ENCODE peak calls at places on chromosomes 6 and 20, in six cellular contexts. One of them, this sample, is unnamed.

GRCh38 chr6:100506651-100507050 is 41.9 kb upstream of the SIM1 start:
- DNase-seq in HCT116: no peak
- DNase-seq in endothelial cell of umbilical vein: peak
- DNase-seq in transverse colon: no peak
- DNase-seq in sigmoid colon: no peak
- DNase-seq in breast epithelium: no peak
- DNase-seq in this sample: no peak

GRCh38 chr20:6595704-6596103 is 171.8 kb upstream of the BMP2 start:
- DNase-seq in transverse colon: no peak
- DNase-seq in breast epithelium: no peak
- DNase-seq in endothelial cell of umbilical vein: peak
- DNase-seq in sigmoid colon: no peak
- DNase-seq in HCT116: no peak
- DNase-seq in this sample: no peak

GRCh38 chr20:10679269-10679668 is 5.5 kb upstream of the JAG1 start:
- DNase-seq in sigmoid colon: no peak
- DNase-seq in endothelial cell of umbilical vein: peak
- DNase-seq in HCT116: no peak
- DNase-seq in breast epithelium: no peak
- DNase-seq in transverse colon: no peak
- DNase-seq in this sample: no peak

GRCh38 chr6:124961784-124962611 is at the start of gene RNF217:
- DNase-seq in endothelial cell of umbilical vein: peak
- DNase-seq in transverse colon: peak
- DNase-seq in sigmoid colon: peak
- DNase-seq in breast epithelium: peak
- DNase-seq in HCT116: no peak
- DNase-seq in this sample: peak

GRCh38 chr20:37095108-37095608 is 639 bp downstream of the RBL1 start:
- DNase-seq in breast epithelium: no peak
- DNase-seq in HCT116: no peak
- DNase-seq in sigmoid colon: no peak
- DNase-seq in transverse colon: peak
- DNase-seq in endothelial cell of umbilical vein: no peak
- DNase-seq in this sample: no peak

GRCh38 chr6:69693749-69694148 is 103.1 kb downstream of the LMBRD1 start:
- DNase-seq in endothelial cell of umbilical vein: no peak
- DNase-seq in breast epithelium: no peak
- DNase-seq in sigmoid colon: no peak
- DNase-seq in transverse colon: no peak
- DNase-seq in HCT116: no peak
- DNase-seq in this sample: no peak

GRCh38 chr20:51563597-51564332 is 21.2 kb upstream of the NFATC2 start:
- DNase-seq in transverse colon: peak
- DNase-seq in breast epithelium: no peak
- DNase-seq in endothelial cell of umbilical vein: peak
- DNase-seq in HCT116: peak
- DNase-seq in sigmoid colon: peak
- DNase-seq in this sample: peak

GRCh38 chr20:51452091-51452613 is 90.4 kb downstream of the NFATC2 start:
- DNase-seq in transverse colon: no peak
- DNase-seq in sigmoid colon: no peak
- DNase-seq in HCT116: no peak
- DNase-seq in breast epithelium: no peak
- DNase-seq in endothelial cell of umbilical vein: no peak
- DNase-seq in this sample: no peak

DNA sequence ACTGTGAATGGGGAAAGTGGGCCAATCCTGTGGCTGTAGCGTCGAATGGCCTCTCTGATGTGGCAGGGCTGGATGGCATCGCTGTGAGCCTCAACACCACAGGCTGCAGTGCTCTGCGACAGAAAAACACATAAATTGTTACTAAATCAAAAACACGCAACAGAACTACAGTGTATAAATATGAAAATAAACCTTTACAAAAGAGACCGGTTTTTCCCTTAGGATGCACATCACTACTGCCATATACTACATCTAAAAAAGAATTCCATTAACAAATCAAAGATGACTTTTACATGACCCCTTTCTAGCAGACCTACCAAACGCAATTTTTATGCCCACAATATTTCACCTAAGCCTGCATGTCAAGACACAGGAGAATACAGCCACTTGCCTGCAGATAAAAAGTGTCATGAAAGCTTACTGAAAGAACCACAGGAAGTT is 395.5 kb upstream of the RUNX2 start:
- DNase-seq in transverse colon: no peak
- DNase-seq in breast epithelium: no peak
- DNase-seq in endothelial cell of umbilical vein: no peak
- DNase-seq in HCT116: no peak
- DNase-seq in sigmoid colon: no peak
- DNase-seq in this sample: no peak
- TF ChIP-seq POLR2A in transverse colon: no peak
- TF ChIP-seq POLR2A in breast epithelium: no peak
- TF ChIP-seq POLR2A in endothelial cell of umbilical vein: no peak
- TF ChIP-seq POLR2A in HCT116: no peak
- TF ChIP-seq POLR2A in sigmoid colon: no peak
- TF ChIP-seq POLR2A in this sample: no peak

DNA sequence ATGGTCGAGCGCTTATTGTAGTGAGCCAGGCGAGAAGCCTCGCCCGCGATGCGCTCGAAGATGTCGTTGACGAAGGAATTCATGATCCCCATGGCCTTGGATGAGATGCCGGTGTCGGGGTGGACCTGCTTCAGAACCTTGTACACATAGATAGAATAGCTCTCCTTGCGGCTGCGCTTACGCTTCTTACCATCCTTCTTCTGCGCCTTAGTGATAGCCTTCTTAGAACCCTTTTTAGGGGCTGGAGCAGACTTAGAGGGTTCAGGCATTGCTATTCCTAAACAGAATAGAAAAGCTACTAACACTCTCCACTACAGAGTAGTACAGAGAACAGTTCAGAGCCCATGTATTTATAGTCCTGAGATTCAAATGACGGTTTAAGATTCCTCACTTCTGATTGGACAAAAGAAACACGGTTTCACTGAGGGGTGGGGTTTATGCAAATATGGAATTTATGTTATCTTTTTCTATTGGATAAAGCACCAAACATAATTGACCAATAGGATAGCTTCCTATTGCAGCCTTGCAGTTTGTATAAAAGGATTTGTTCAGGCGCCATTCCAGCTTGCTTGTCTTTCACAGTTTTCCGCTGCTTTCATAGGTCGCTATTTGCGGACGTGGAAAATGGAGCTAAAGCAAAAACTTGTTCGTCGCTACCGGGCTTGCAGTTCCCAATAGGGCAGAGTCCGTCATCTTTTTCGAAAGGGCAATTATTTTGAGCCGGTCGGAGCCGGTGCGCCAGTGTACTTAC is 43.7 kb upstream of the HFE start:
- DNase-seq in HCT116: no peak
- DNase-seq in breast epithelium: peak
- DNase-seq in endothelial cell of umbilical vein: peak
- DNase-seq in sigmoid colon: peak
- DNase-seq in transverse colon: peak
- DNase-seq in this sample: peak
- H3K4me3 ChIP-seq in HCT116: no peak
- H3K4me3 ChIP-seq in breast epithelium: peak
- H3K4me3 ChIP-seq in endothelial cell of umbilical vein: peak
- H3K4me3 ChIP-seq in sigmoid colon: peak
- H3K4me3 ChIP-seq in transverse colon: peak
- H3K4me3 ChIP-seq in this sample: peak

GRCh38 chr6:161434331-161434730 is 160.5 kb upstream of the AGPAT4 start:
- DNase-seq in sigmoid colon: no peak
- DNase-seq in endothelial cell of umbilical vein: no peak
- DNase-seq in HCT116: no peak
- DNase-seq in transverse colon: no peak
- DNase-seq in breast epithelium: no peak
- DNase-seq in this sample: no peak

GRCh38 chr6:161432546-161432945 is 158.7 kb upstream of the AGPAT4 start:
- DNase-seq in endothelial cell of umbilical vein: no peak
- DNase-seq in sigmoid colon: no peak
- DNase-seq in transverse colon: no peak
- DNase-seq in HCT116: no peak
- DNase-seq in breast epithelium: no peak
- DNase-seq in this sample: no peak

GRCh38 chr6:161436106-161436876 is 162.4 kb upstream of the AGPAT4 start:
- DNase-seq in transverse colon: no peak
- DNase-seq in endothelial cell of umbilical vein: no peak
- DNase-seq in breast epithelium: no peak
- DNase-seq in HCT116: no peak
- DNase-seq in sigmoid colon: no peak
- DNase-seq in this sample: no peak

GRCh38 chr6:161435426-161436065 is 161.7 kb upstream of the AGPAT4 start:
- DNase-seq in sigmoid colon: no peak
- DNase-seq in endothelial cell of umbilical vein: no peak
- DNase-seq in HCT116: no peak
- DNase-seq in breast epithelium: no peak
- DNase-seq in transverse colon: no peak
- DNase-seq in this sample: no peak

DNA sequence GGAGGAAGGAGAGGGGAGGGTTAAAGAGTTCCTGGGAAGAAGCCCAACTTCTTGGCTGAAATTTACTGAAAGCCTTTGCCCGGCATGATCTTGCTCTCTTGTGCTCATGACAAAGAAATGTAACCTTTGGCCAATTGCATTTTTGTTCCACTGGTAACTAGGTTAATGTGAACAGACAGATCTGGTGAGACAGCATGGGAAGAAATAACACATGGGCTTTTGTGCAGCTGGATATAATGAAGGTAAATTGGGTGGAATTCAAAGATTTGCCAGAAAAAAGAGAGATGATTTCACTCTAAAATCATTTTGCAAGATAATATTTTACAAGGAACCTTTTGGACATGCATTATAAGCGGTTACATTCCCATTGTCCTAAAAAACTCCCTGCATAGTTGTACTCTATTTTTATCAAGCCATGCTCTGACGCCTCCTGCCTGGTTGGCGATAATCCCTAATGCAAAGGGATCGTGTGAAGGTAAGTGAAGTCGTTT is 161.1 kb upstream of the AGPAT4 start:
- DNase-seq in HCT116: no peak
- DNase-seq in sigmoid colon: no peak
- DNase-seq in transverse colon: no peak
- DNase-seq in breast epithelium: peak
- DNase-seq in endothelial cell of umbilical vein: peak
- DNase-seq in this sample: no peak
- TF ChIP-seq POLR2AphosphoS5 in HCT116: no peak
- TF ChIP-seq POLR2AphosphoS5 in sigmoid colon: no peak
- TF ChIP-seq POLR2AphosphoS5 in transverse colon: no peak
- TF ChIP-seq POLR2AphosphoS5 in breast epithelium: no peak
- TF ChIP-seq POLR2AphosphoS5 in endothelial cell of umbilical vein: no peak
- TF ChIP-seq POLR2AphosphoS5 in this sample: no peak

GRCh38 chr20:49813305-49813974 is 812 bp downstream of the SLC9A8 start:
- DNase-seq in transverse colon: no peak
- DNase-seq in HCT116: no peak
- DNase-seq in breast epithelium: no peak
- DNase-seq in sigmoid colon: no peak
- DNase-seq in endothelial cell of umbilical vein: peak
- DNase-seq in this sample: no peak

GRCh38 chr20:49811825-49812462 is 684 bp upstream of the SLC9A8 start:
- DNase-seq in transverse colon: no peak
- DNase-seq in HCT116: no peak
- DNase-seq in endothelial cell of umbilical vein: peak
- DNase-seq in sigmoid colon: no peak
- DNase-seq in breast epithelium: no peak
- DNase-seq in this sample: no peak

GRCh38 chr20:49814057-49814675 is 1.5 kb downstream of the SLC9A8 start:
- DNase-seq in endothelial cell of umbilical vein: no peak
- DNase-seq in sigmoid colon: no peak
- DNase-seq in breast epithelium: no peak
- DNase-seq in HCT116: no peak
- DNase-seq in transverse colon: no peak
- DNase-seq in this sample: peak

GRCh38 chr20:49810491-49811190 is 2.0 kb upstream of the SLC9A8 start:
- DNase-seq in transverse colon: no peak
- DNase-seq in sigmoid colon: no peak
- DNase-seq in endothelial cell of umbilical vein: no peak
- DNase-seq in breast epithelium: no peak
- DNase-seq in HCT116: no peak
- DNase-seq in this sample: no peak

DNA sequence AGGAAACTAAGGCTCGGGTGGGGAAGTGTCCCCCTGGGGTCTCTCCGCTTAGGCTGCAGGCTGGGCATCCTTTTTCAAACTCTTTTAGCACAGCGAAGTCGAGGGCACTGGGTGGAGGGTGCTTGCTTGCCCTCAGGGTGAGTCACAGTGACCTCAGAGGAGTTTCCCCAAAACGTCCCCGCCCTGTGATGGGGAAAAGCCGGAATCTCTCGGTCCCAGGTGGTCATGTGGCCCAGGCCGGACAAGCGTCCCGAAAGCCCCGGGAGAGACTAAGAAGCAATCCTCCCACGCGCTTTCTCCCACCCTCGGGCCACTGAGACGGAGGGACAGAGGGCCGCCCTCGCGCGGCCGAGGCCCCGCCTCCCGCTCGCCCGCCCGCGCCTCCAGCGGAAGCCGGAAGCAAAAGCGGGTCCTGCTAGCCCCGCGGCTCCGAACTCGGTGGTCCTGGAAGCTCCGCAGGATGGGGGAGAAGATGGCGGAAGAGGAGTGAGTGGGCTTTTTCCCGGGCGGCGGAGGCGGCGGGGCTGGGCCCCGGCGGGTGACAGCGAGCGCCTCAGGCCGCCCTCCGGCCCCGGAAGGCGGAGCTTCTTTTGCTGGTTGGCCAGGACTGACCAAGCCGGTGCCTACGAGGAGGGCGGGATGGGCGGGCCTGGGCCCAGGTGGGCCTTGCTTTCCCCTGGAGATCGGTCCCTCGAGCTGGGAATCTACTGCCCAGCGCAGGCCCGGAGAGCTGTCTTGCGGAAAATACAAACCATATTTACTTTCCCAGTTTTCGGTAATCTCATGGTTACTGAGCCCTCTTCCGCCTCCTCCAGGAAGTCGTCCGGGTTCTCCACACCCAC is at the start of gene SLC9A8:
- DNase-seq in endothelial cell of umbilical vein: peak
- DNase-seq in sigmoid colon: peak
- DNase-seq in transverse colon: peak
- DNase-seq in breast epithelium: peak
- DNase-seq in HCT116: peak
- DNase-seq in this sample: peak
- TF ChIP-seq POLR2A in endothelial cell of umbilical vein: peak
- TF ChIP-seq POLR2A in sigmoid colon: peak
- TF ChIP-seq POLR2A in transverse colon: peak
- TF ChIP-seq POLR2A in breast epithelium: peak
- TF ChIP-seq POLR2A in HCT116: peak
- TF ChIP-seq POLR2A in this sample: peak

GRCh38 chr20:1757606-1758507 is 100.3 kb upstream of the SIRPG start:
- DNase-seq in breast epithelium: no peak
- DNase-seq in sigmoid colon: no peak
- DNase-seq in HCT116: no peak
- DNase-seq in endothelial cell of umbilical vein: no peak
- DNase-seq in transverse colon: no peak
- DNase-seq in this sample: no peak
- H3K4me3 ChIP-seq in breast epithelium: no peak
- H3K4me3 ChIP-seq in sigmoid colon: no peak
- H3K4me3 ChIP-seq in HCT116: no peak
- H3K4me3 ChIP-seq in endothelial cell of umbilical vein: no peak
- H3K4me3 ChIP-seq in transverse colon: no peak
- H3K4me3 ChIP-seq in this sample: no peak

This sample was measured in upper lobe of left lung.